ENCODE peak calls at places on chromosomes 16 and 17, in four cellular contexts. One of them, this sample, is unnamed. For H3K4me1, the result is how much of the 10 kb centered on the place peaks cover.

GRCh38 chr16:78523212-78523995 is 423.9 kb downstream of the WWOX start:
- DNase-seq in HCT116: no peak
- DNase-seq in K562: no peak
- DNase-seq in HepG2: no peak
- DNase-seq in this sample: no peak

GRCh38 chr17:74334393-74335039 is 8.5 kb downstream of the KIF19 start:
- DNase-seq in HCT116: no peak
- DNase-seq in K562: no peak
- DNase-seq in HepG2: no peak
- DNase-seq in this sample: no peak

GRCh38 chr17:14156689-14157088 is 80.0 kb downstream of the CDRT15 start:
- DNase-seq in HCT116: no peak
- DNase-seq in K562: no peak
- DNase-seq in HepG2: peak
- DNase-seq in this sample: no peak

GRCh38 chr16:89304941-89305705 is 87.6 kb downstream of the ZNF778 start:
- DNase-seq in HCT116: no peak
- DNase-seq in K562: no peak
- DNase-seq in HepG2: no peak
- DNase-seq in this sample: no peak

GRCh38 chr16:14955546-14956231 is 18.4 kb downstream of the NPIPA1 start:
- DNase-seq in HCT116: no peak
- DNase-seq in K562: no peak
- DNase-seq in HepG2: no peak
- DNase-seq in this sample: peak

GRCh38 chr17:37194208-37194607 is 181.6 kb upstream of the C17orf78 start:
- DNase-seq in HCT116: no peak
- DNase-seq in K562: no peak
- DNase-seq in HepG2: no peak
- DNase-seq in this sample: no peak

GRCh38 chr17:18959845-18960240 is 7.9 kb downstream of the SLC5A10 start:
- DNase-seq in HCT116: no peak
- DNase-seq in K562: no peak
- DNase-seq in HepG2: no peak
- DNase-seq in this sample: no peak

GRCh38 chr17:74947041-74947754 is 11.5 kb downstream of the OTOP3 start:
- DNase-seq in HCT116: no peak
- DNase-seq in K562: no peak
- DNase-seq in HepG2: no peak
- DNase-seq in this sample: no peak

GRCh38 chr16:31118223-31119155 is 1.0 kb downstream of the KAT8 start:
- DNase-seq in HCT116: no peak
- DNase-seq in K562: no peak
- DNase-seq in HepG2: no peak
- DNase-seq in this sample: no peak

GRCh38 chr17:73356561-73357170 is 44.9 kb upstream of the CDC42EP4 start:
- DNase-seq in HCT116: no peak
- DNase-seq in K562: no peak
- DNase-seq in HepG2: no peak
- DNase-seq in this sample: no peak

GRCh38 chr16:22945361-22945760 is 131.4 kb downstream of the HS3ST2 start:
- DNase-seq in HCT116: no peak
- DNase-seq in K562: no peak
- DNase-seq in HepG2: no peak
- DNase-seq in this sample: no peak

GRCh38 chr17:48915459-48916282 is 7.5 kb downstream of the UBE2Z start:
- DNase-seq in HCT116: no peak
- DNase-seq in K562: no peak
- DNase-seq in HepG2: no peak
- DNase-seq in this sample: no peak

GRCh38 chr16:68251812-68252211 is 6.6 kb downstream of the PLA2G15 start:
- DNase-seq in HCT116: no peak
- DNase-seq in K562: no peak
- DNase-seq in HepG2: no peak
- DNase-seq in this sample: no peak

GRCh38 chr17:33322063-33322462 is 29.0 kb upstream of the ASIC2 start:
- DNase-seq in HCT116: no peak
- DNase-seq in K562: no peak
- DNase-seq in HepG2: no peak
- DNase-seq in this sample: no peak

GRCh38 chr16:27995378-27995777 is 68.1 kb downstream of the GSG1L start:
- DNase-seq in HCT116: no peak
- DNase-seq in K562: no peak
- DNase-seq in HepG2: no peak
- DNase-seq in this sample: no peak

GRCh38 chr16:27994686-27995085 is 68.8 kb downstream of the GSG1L start:
- DNase-seq in HCT116: no peak
- DNase-seq in K562: no peak
- DNase-seq in HepG2: no peak
- DNase-seq in this sample: no peak

GRCh38 chr16:27985981-27986380 is 77.5 kb downstream of the GSG1L start:
- DNase-seq in HCT116: no peak
- DNase-seq in K562: no peak
- DNase-seq in HepG2: no peak
- DNase-seq in this sample: no peak

GRCh38 chr16:27993587-27993986 is 69.9 kb downstream of the GSG1L start:
- DNase-seq in HCT116: no peak
- DNase-seq in K562: no peak
- DNase-seq in HepG2: no peak
- DNase-seq in this sample: no peak

GRCh38 chr16:27991876-27992275 is 71.6 kb downstream of the GSG1L start:
- DNase-seq in HCT116: no peak
- DNase-seq in K562: no peak
- DNase-seq in HepG2: no peak
- DNase-seq in this sample: no peak
- TF ChIP-seq SP1 in HCT116: no peak
- TF ChIP-seq SP1 in K562: no peak
- TF ChIP-seq SP1 in HepG2: no peak
- TF ChIP-seq SP1 in this sample: no peak

GRCh38 chr17:44901323-44901965 is 2.2 kb upstream of the EFTUD2 start:
- DNase-seq in HCT116: no peak
- DNase-seq in K562: no peak
- DNase-seq in HepG2: no peak
- DNase-seq in this sample: no peak
- TF ChIP-seq FOSL1 in HCT116: no peak
- TF ChIP-seq FOSL1 in K562: no peak
- TF ChIP-seq FOSL1 in HepG2: no peak
- TF ChIP-seq FOSL1 in this sample: no peak

DNA sequence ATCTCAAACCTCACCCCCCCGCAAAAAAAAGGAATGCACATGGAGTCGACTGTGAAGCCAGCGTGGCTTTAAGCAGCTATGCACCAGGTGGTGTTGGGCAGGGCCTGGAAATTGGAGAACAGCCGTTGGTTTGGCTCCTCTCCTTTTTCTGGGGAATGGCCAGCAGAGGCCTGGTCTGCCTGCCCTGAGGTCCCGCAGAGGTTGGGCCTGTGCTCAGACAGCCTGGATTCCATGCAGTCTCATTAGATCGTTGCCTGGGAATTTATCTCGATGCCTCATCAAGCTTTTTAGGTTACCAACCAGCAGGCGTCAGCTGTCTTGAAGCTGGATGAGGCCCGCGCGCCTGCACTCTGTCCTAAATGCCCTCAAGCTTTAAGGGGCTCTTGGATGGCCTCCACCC is 9.8 kb downstream of the SLC12A3 start:
- DNase-seq in HCT116: no peak
- DNase-seq in K562: no peak
- DNase-seq in HepG2: no peak
- DNase-seq in this sample: no peak
- H3K4me1 ChIP-seq in HCT116: under half
- H3K4me1 ChIP-seq in K562: under half
- H3K4me1 ChIP-seq in HepG2: under half
- H3K4me1 ChIP-seq in this sample: under half

DNA sequence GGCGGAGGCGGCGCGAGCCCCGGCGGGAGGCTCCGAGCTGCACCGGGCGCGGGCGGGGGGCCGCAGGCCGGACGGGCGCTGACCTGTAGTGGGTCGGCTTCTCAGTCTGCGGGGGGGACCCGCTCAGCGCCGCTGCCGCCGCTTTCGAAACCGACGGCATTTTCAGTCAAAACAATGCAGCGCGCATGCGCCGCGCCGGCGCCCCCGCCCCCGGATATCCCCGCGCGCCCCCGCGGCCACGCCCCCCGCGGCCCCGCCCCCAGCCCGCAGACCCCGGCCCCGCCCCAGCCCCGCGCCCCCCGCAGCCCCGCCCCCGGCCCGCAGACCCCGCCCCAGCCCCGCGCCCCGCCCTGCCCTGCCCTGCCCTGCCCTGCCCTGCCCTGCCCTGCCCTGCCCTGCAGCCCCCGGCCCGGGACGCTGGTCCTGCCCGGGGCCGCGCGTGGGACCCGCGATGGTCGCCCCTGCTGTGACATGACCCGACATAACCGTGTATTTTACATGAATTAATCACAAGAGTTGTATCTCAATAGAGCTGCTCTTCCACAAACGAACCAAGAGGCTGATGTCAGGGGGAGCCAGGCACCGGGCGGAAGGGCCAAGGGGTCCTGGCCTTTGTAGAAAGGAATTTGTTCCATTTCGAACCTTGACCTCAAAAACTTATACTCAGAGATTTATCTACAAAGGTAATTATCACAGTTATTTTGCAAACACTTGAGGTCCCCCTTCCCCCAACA is at the start of gene UNKL:
- DNase-seq in HCT116: no peak
- DNase-seq in K562: peak
- DNase-seq in HepG2: peak
- DNase-seq in this sample: peak
- TF ChIP-seq SP1 in HCT116: no peak
- TF ChIP-seq SP1 in K562: no peak
- TF ChIP-seq SP1 in HepG2: no peak
- TF ChIP-seq SP1 in this sample: no peak

GRCh38 chr16:55073830-55074229 is 143.2 kb downstream of the IRX5 start:
- DNase-seq in HCT116: no peak
- DNase-seq in K562: no peak
- DNase-seq in HepG2: no peak
- DNase-seq in this sample: no peak

GRCh38 chr16:55077231-55077630 is 146.6 kb downstream of the IRX5 start:
- DNase-seq in HCT116: no peak
- DNase-seq in K562: no peak
- DNase-seq in HepG2: no peak
- DNase-seq in this sample: no peak

GRCh38 chr16:55078699-55079415 is 148.2 kb downstream of the IRX5 start:
- DNase-seq in HCT116: no peak
- DNase-seq in K562: no peak
- DNase-seq in HepG2: no peak
- DNase-seq in this sample: no peak

GRCh38 chr16:55081622-55082593 is 151.2 kb downstream of the IRX5 start:
- DNase-seq in HCT116: no peak
- DNase-seq in K562: no peak
- DNase-seq in HepG2: no peak
- DNase-seq in this sample: no peak

GRCh38 chr16:55078153-55078552 is 147.5 kb downstream of the IRX5 start:
- DNase-seq in HCT116: no peak
- DNase-seq in K562: no peak
- DNase-seq in HepG2: no peak
- DNase-seq in this sample: no peak
- TF ChIP-seq FOSL1 in HCT116: no peak
- TF ChIP-seq FOSL1 in K562: no peak
- TF ChIP-seq FOSL1 in HepG2: no peak
- TF ChIP-seq FOSL1 in this sample: no peak

DNA sequence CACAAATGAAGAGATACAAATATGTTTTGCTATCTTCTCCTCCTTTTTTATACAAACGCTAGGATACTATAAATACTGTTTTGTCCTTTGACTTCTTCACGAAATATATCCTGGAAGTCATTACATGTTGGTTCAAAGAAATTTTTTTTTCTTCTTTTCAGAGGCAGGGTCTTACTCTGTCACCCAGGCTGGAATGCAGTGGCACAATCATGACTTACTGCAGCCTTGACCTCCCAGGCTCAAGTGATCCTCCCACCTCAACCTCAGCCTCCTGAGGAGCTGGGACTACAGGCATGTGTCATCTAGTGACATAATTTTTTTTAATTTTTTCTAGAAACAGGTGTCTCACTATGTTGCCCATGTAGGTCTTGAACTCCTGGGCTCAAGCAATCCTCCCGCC is 16.1 kb downstream of the CMC2 start:
- DNase-seq in HCT116: no peak
- DNase-seq in K562: no peak
- DNase-seq in HepG2: no peak
- DNase-seq in this sample: no peak
- H3K4me1 ChIP-seq in HCT116: under half
- H3K4me1 ChIP-seq in K562: under half
- H3K4me1 ChIP-seq in HepG2: half or more
- H3K4me1 ChIP-seq in this sample: under half

GRCh38 chr17:6711681-6712057 is 1.5 kb downstream of the SLC13A5 start:
- DNase-seq in HCT116: no peak
- DNase-seq in K562: no peak
- DNase-seq in HepG2: peak
- DNase-seq in this sample: no peak
- TF ChIP-seq SP1 in HCT116: no peak
- TF ChIP-seq SP1 in K562: no peak
- TF ChIP-seq SP1 in HepG2: no peak
- TF ChIP-seq SP1 in this sample: no peak

GRCh38 chr17:44348234-44348987 is 3.3 kb downstream of the GRN start:
- DNase-seq in HCT116: no peak
- DNase-seq in K562: no peak
- DNase-seq in HepG2: no peak
- DNase-seq in this sample: no peak

GRCh38 chr17:44344939-44345496 is at the start of gene GRN:
- DNase-seq in HCT116: peak
- DNase-seq in K562: peak
- DNase-seq in HepG2: peak
- DNase-seq in this sample: peak

GRCh38 chr17:44346064-44346844 is 1.2 kb downstream of the GRN start:
- DNase-seq in HCT116: no peak
- DNase-seq in K562: no peak
- DNase-seq in HepG2: no peak
- DNase-seq in this sample: no peak

GRCh38 chr17:44343510-44344209 is 1.4 kb upstream of the GRN start:
- DNase-seq in HCT116: no peak
- DNase-seq in K562: no peak
- DNase-seq in HepG2: no peak
- DNase-seq in this sample: no peak

DNA sequence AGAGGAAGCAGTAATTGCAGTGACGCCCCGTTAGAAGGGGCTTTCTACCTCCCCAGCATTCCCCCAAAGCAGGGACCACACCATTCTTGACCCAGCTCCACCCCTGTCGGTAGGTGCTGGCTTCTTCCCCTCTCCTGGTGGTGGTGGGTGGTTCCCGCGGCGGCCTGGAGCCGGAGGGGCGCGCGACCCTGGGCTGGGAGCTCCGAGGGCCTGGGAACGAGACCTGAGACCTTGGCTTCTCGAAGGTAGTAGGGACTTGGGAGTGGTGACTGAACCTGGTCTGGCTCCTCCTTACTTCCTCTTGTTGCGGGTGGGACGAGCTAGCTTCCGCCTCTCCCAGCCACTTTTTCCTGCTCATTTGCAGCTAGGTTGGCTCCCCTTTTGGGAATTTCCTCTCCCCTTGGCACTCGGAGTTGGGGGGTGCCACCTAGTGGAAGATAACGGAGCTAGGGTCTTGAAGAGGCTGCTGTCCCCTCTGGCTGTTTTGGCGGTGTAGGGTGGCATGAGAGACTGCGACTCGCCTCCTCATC is 460 bp downstream of the GRN start:
- DNase-seq in HCT116: peak
- DNase-seq in K562: peak
- DNase-seq in HepG2: peak
- DNase-seq in this sample: peak
- TF ChIP-seq FOSL1 in HCT116: no peak
- TF ChIP-seq FOSL1 in K562: no peak
- TF ChIP-seq FOSL1 in HepG2: no peak
- TF ChIP-seq FOSL1 in this sample: no peak

This sample was measured in H1.